ENCODE peak calls at places on chromosomes 2 and 18, in ten cellular contexts. Q is cardiac fibroblast, L is dorsolateral prefrontal cortex, Z is neural crest cell, H is glutamatergic neuron, F is endothelial cell, W is progenitor cell of endocrine pancreas, X is HL-60, D is astrocyte of the cerebellum, K is A549. C is an unnamed sample.

GRCh38 chr18:43710135-43710534 is 432.8 kb upstream of the SYT4 start:
- DNase-seq in K (no peak), L (no peak), Q (no peak), H (no peak), Z (no peak), D (no peak), W (no peak), X (no peak), F (no peak), C (no peak)

GRCh38 chr2:10239561-10239967 is 63.1 kb upstream of the HPCAL1 start:
- DNase-seq in K (no peak), D (no peak), H (peak), Q (no peak), W (no peak), X (no peak), F (no peak), L (no peak), Z (no peak), C (no peak)

GRCh38 chr2:239190921-239191885 is 209.6 kb downstream of the HDAC4 start:
- DNase-seq in Z (no peak), W (no peak), D (no peak), H (peak), X (no peak), Q (no peak), K (no peak), L (no peak), F (no peak), C (no peak)

GRCh38 chr18:21557607-21558253 is 42.8 kb downstream of the ESCO1 start:
- DNase-seq in L (no peak), Q (no peak), H (no peak), K (no peak), F (no peak), D (no peak), X (no peak), Z (no peak), W (no peak), C (no peak)

GRCh38 chr2:30147715-30148611 is 1.2 kb downstream of the YPEL5 start:
- DNase-seq in H (peak), F (peak), Q (peak), X (peak), W (peak), K (peak), Z (peak), D (peak), L (peak), C (peak)

GRCh38 chr2:127594116-127594591 is 51.8 kb upstream of the GPR17 start:
- DNase-seq in X (no peak), H (no peak), D (no peak), Q (no peak), W (no peak), F (no peak), L (no peak), K (no peak), Z (no peak), C (no peak)

GRCh38 chr2:219073413-219074129 is 12.8 kb upstream of the IHH start:
- DNase-seq in H (peak), Q (peak), W (no peak), K (peak), X (peak), D (peak), F (peak), L (no peak), Z (peak), C (peak)

GRCh38 chr2:113806217-113806913 is 49.9 kb upstream of the SLC35F5 start:
- DNase-seq in X (no peak), D (no peak), H (no peak), F (no peak), Z (no peak), Q (no peak), W (no peak), L (no peak), K (no peak), C (no peak)

GRCh38 chr2:176814274-176814673 is 398.3 kb upstream of the HNRNPA3 start:
- DNase-seq in D (no peak), K (no peak), L (no peak), H (no peak), X (no peak), Z (no peak), W (no peak), F (no peak), Q (no peak), C (no peak)

GRCh38 chr2:106575955-106576354 is 88.8 kb downstream of the CD8B2 start:
- DNase-seq in D (peak), Z (no peak), F (no peak), H (peak), W (no peak), K (no peak), L (no peak), Q (peak), X (no peak), C (peak)

GRCh38 chr2:238949710-238950345 is 101.9 kb downstream of the TWIST2 start:
- DNase-seq in Z (no peak), W (no peak), Q (no peak), L (no peak), D (no peak), F (no peak), H (no peak), X (no peak), K (no peak), C (no peak)

GRCh38 chr2:158034198-158034831 is 67.4 kb upstream of the UPP2 start:
- DNase-seq in Q (peak), H (peak), X (no peak), Z (peak), L (no peak), K (peak), F (peak), W (peak), D (peak), C (peak)

GRCh38 chr2:25276569-25277465 is 64.9 kb downstream of the DNMT3A start:
- DNase-seq in W (peak), K (peak), Z (peak), Q (no peak), D (no peak), X (no peak), L (peak), H (peak), F (peak), C (no peak)

GRCh38 chr2:58221909-58222308 is 19.2 kb downstream of the FANCL start:
- DNase-seq in F (no peak), Z (no peak), Q (peak), H (no peak), X (no peak), K (no peak), W (no peak), L (no peak), D (no peak), C (no peak)

GRCh38 chr2:5692561-5693287 is 540 bp downstream of the SOX11 start:
- DNase-seq in K (no peak), L (no peak), F (peak), W (peak), Z (peak), Q (no peak), X (no peak), D (no peak), H (peak), C (no peak)

GRCh38 chr2:66334237-66335054 is 100.5 kb upstream of the MEIS1 start:
- DNase-seq in W (no peak), X (no peak), L (no peak), H (no peak), D (peak), K (no peak), Z (no peak), Q (no peak), F (no peak), C (no peak)

GRCh38 chr18:32776525-32776924 is 3.7 kb upstream of the KLHL14 start:
- DNase-seq in K (no peak), Z (no peak), D (no peak), L (no peak), F (no peak), Q (no peak), H (no peak), W (no peak), X (no peak), C (no peak)

GRCh38 chr2:15984367-15985255 is 44.3 kb downstream of the MYCN start:
- DNase-seq in L (peak), D (no peak), K (no peak), X (no peak), Z (peak), W (no peak), Q (no peak), H (peak), F (peak), C (no peak)

GRCh38 chr2:240458044-240458899 is 22.8 kb downstream of the GPC1 start:
- DNase-seq in Q (no peak), K (no peak), W (no peak), F (no peak), Z (no peak), H (peak), D (no peak), X (no peak), L (peak), C (no peak)

DNA sequence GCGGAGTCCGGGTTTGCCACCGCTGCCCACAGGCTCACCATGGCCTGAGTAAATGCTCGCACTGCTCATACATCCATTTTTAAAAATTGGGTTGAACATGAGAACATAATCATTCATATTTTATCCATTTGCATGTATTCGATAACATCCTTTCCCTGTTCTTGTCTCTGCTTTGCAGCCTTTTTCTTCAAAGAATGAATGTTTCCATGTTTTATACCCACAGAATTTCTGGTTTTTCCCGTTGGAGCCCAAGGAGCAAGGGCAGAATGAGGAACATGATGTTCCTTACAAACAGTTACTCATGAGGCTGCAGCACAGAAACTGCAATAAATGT is 146.5 kb downstream of the CCDC74A start:
- DNase-seq in Z (no peak), Q (no peak), K (no peak), F (no peak), L (no peak), X (no peak), W (no peak), H (no peak), D (no peak), C (no peak)
- TF ChIP-seq CTCF in Z (no peak), Q (no peak), K (peak), F (peak), L (no peak), X (no peak), W (no peak), H (peak), D (no peak), C (no peak)

GRCh38 chr2:208033701-208034502 is 8.6 kb upstream of the PLEKHM3 start:
- DNase-seq in D (peak), Z (no peak), F (peak), L (no peak), K (no peak), X (no peak), Q (peak), H (no peak), W (no peak), C (no peak)
- TF ChIP-seq CTCF in D (peak), Z (no peak), F (no peak), L (peak), K (no peak), X (no peak), Q (no peak), H (no peak), W (peak), C (peak)

GRCh38 chr2:233129351-233129978 is 69.3 kb downstream of the INPP5D start:
- DNase-seq in K (peak), L (no peak), W (no peak), D (no peak), Z (peak), F (peak), Q (no peak), X (no peak), H (peak), C (no peak)
- TF ChIP-seq CTCF in K (no peak), L (no peak), W (peak), D (peak), Z (peak), F (peak), Q (peak), X (no peak), H (no peak), C (no peak)

GRCh38 chr18:45978084-45978483 is 11.0 kb upstream of the EPG5 start:
- DNase-seq in Z (no peak), L (no peak), F (no peak), X (peak), Q (no peak), H (no peak), W (no peak), K (no peak), D (no peak), C (no peak)

GRCh38 chr18:45976581-45977373 is 9.6 kb upstream of the EPG5 start:
- DNase-seq in X (no peak), Q (peak), L (no peak), D (peak), W (no peak), F (no peak), Z (no peak), H (no peak), K (no peak), C (no peak)

DNA sequence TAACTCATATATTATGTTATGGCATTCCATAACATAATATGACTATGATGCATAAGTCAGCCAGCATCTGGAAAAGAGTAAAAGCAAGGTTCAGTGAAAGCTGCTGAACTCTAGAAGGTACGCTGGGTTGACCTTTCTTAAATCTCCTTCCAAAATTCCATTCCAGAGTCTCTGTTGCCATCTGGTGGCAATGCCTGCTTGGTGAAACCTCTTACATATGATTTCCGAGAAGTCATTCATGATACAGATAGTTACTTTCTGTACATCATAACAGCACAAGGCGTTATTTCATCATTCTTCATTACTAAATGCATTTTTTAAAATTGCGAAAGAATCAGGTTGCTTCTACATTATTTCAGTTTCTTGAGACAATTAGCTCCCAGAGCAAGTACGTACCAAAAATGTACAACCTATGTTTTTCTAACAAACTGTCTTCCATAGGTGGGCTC is 7.0 kb upstream of the EPG5 start:
- DNase-seq in L (no peak), W (peak), Z (peak), Q (peak), F (peak), D (peak), H (peak), K (peak), X (peak), C (peak)
- TF ChIP-seq CTCF in L (peak), W (peak), Z (peak), Q (peak), F (peak), D (peak), H (peak), K (peak), X (peak), C (peak)